ENCODE peak calls at places on chromosomes 12 and 14, in four cellular contexts. O is HL-60, E is GM12891, S is K562. Z is an unnamed sample.

GRCh38 chr12:65209655-65210043 is 40.3 kb downstream of the LEMD3 start:
- DNase-seq in E (no peak), O (no peak), S (no peak), Z (no peak)

GRCh38 chr14:100406505-100407131 is 83.5 kb downstream of the SLC25A47 start:
- DNase-seq in E (no peak), O (peak; percentile 43), S (peak; percentile 48), Z (no peak)

GRCh38 chr14:69685217-69685616 is 73.8 kb downstream of the SUSD6 start:
- DNase-seq in E (no peak), O (no peak), S (no peak), Z (no peak)

GRCh38 chr12:6626654-6627283 is 9.0 kb downstream of the LPAR5 start:
- DNase-seq in O (no peak), S (peak; percentile 60), E (no peak), Z (no peak)

GRCh38 chr14:31592619-31593018 is 31.4 kb downstream of the NUBPL start:
- DNase-seq in O (no peak), S (no peak), E (no peak), Z (no peak)

GRCh38 chr14:39175445-39176262 is 600 bp downstream of the PNN start:
- DNase-seq in S (peak; percentile 54), E (no peak), O (no peak), Z (no peak)

GRCh38 chr12:105920161-105920684 is 218.5 kb downstream of the NUAK1 start:
- DNase-seq in O (no peak), S (no peak), E (no peak), Z (no peak)

GRCh38 chr14:106530031-106530422 is 1003.6 kb downstream of the TMEM121 start:
- DNase-seq in S (no peak), O (no peak), E (no peak), Z (no peak)

GRCh38 chr12:89484470-89484869 is 40.1 kb downstream of the GALNT4 start:
- DNase-seq in O (no peak), S (no peak), E (no peak), Z (no peak)

GRCh38 chr12:46360370-46360769 is 12.2 kb downstream of the SLC38A2 start:
- DNase-seq in E (no peak), S (no peak), O (no peak), Z (no peak)

GRCh38 chr12:30792085-30792484 is 37.3 kb upstream of the CAPRIN2 start:
- DNase-seq in S (no peak), O (no peak), E (no peak), Z (no peak)

GRCh38 chr14:96723946-96724345 is 73.2 kb upstream of the VRK1 start:
- DNase-seq in O (no peak), E (no peak), S (no peak), Z (no peak)

GRCh38 chr12:4580165-4580773 is 18.3 kb downstream of the DYRK4 start:
- DNase-seq in E (no peak), O (no peak), S (no peak), Z (no peak)

GRCh38 chr14:35534130-35534883 is at the start of gene INSM2:
- DNase-seq in S (peak; percentile 17), O (no peak), E (no peak), Z (no peak)

GRCh38 chr14:77848031-77848430 is 48.1 kb downstream of the ADCK1 start:
- DNase-seq in E (no peak), O (no peak), S (no peak), Z (no peak)

GRCh38 chr12:12404297-12404696 is 47.4 kb downstream of the BORCS5 start:
- DNase-seq in O (no peak), S (no peak), E (no peak), Z (no peak)

GRCh38 chr12:110600254-110600653 is 13.7 kb upstream of the TCTN1 start:
- DNase-seq in O (peak; percentile 52), E (no peak), S (no peak), Z (no peak)

GRCh38 chr12:55931780-55932545 is 1.0 kb downstream of the DGKA start:
- DNase-seq in E (no peak), O (no peak), S (peak; percentile 67), Z (no peak)

GRCh38 chr14:98622208-98623051 is 649.6 kb downstream of the BCL11B start:
- DNase-seq in O (no peak), S (no peak), E (no peak), Z (no peak)

GRCh38 chr14:22613091-22613695 is 15.1 kb downstream of the ABHD4 start:
- DNase-seq in O (no peak), E (no peak), S (no peak), Z (no peak)

GRCh38 chr12:7555752-7556151 is 52.2 kb upstream of the CD163 start:
- DNase-seq in E (no peak), S (no peak), O (no peak), Z (no peak)

DNA sequence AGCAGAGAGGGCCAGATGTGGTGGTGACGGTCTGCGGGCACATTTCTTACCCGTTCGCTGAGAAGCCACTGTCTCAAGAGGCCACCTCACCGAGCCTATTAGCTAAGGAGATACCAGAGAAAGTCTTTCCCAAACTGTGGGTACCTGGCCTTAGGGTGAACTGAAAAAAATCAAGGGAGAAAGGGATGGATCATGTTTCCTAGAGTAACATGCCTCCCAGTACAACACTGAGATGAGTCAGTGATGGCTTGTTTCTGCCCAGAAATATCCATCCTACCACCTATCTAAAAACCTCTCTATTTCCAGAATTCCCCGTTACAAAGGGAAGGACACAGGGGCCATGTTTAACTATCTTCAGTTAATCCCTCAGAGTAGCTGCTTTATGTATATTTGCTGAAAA is 83.7 kb downstream of the LMNTD1 start:
- DNase-seq in E (no peak), S (no peak), O (no peak), Z (no peak)
- TF ChIP-seq SPI1 in E (no peak), S (no peak), O (no peak), Z (no peak)

DNA sequence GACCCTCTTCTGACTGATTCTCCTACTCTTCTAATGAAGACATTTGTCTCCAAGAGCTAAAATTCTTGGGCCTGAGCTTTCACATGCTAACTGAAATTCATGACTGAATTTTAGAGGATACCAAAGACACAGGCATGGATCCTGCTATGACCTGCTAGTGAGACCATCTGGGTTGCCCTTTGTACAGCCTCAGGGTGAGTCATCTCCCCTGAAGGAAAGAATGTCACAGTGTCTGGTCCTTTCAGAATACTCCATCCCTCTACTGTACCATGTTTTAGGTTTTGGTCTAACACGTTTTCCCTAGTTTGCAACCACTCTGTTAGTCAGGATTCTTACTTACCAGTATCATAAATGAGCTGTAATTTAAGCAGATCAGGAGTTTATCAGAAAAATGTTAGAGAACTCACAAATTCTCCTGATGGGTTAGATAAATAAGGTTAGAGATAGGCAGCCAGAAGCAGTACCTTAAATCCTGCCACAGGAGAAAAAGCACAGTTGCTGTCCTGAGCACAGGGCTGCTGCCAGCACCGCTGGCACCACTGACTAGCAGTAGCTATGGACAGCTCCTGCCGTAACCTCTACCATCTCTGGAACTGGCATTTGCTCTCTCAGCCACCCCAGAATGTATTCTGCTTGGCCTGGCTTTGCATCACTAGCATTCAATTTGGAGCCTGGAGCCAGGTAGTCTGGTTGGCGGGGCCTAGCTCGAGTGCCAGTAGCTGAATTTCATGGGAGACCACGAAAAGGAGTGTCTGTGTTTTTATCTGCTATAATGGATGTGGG is 127.6 kb downstream of the ANO6 start:
- DNase-seq in S (no peak), O (no peak), E (no peak), Z (no peak)
- TF ChIP-seq SPI1 in S (no peak), O (no peak), E (no peak), Z (no peak)

GRCh38 chr12:68352067-68352466 is 19.9 kb upstream of the MDM1 start:
- DNase-seq in O (no peak), S (no peak), E (no peak), Z (no peak)
- TF ChIP-seq SPI1 in O (no peak), S (no peak), E (no peak), Z (no peak)

GRCh38 chr12:61894168-61894567 is 366.0 kb upstream of the USP15 start:
- DNase-seq in S (no peak), O (no peak), E (no peak), Z (no peak)
- TF ChIP-seq SPI1 in S (no peak), O (no peak), E (no peak), Z (no peak)

GRCh38 chr14:76104802-76105355 is 46.8 kb upstream of the GPATCH2L start:
- DNase-seq in E (no peak), O (no peak), S (no peak), Z (no peak)
- TF ChIP-seq SPI1 in E (no peak), O (no peak), S (no peak), Z (no peak)

GRCh38 chr12:31832740-31833540 is 104.1 kb upstream of the AMN1 start:
- DNase-seq in E (no peak), O (peak; percentile 54), S (no peak), Z (peak; percentile 73)
- TF ChIP-seq SPI1 in E (no peak), O (peak; percentile 58), S (no peak), Z (peak; percentile 1)

GRCh38 chr14:37596790-37597189 is 1.4 kb downstream of the TTC6 start:
- DNase-seq in S (no peak), E (no peak), O (no peak), Z (no peak)
- TF ChIP-seq SPI1 in S (no peak), E (no peak), O (no peak), Z (no peak)

Z was measured in GM12878.